ENCODE peak calls at places on chromosomes 2 and 18, in eight cellular contexts. V is HepG2, Q is stomach, T is breast epithelium, Z is HL-60, D is transverse colon, C is sigmoid colon, B is GM23338. E is an unnamed sample.

GRCh38 chr2:171158790-171159325 is 1.8 kb downstream of the TLK1 start:
- DNase-seq in D (no peak), V (no peak), B (no peak), Z (no peak), T (no peak), C (no peak), Q (no peak), E (no peak)

GRCh38 chr2:151860210-151860609 is 32.0 kb upstream of the ARL5A start:
- DNase-seq in B (no peak), Z (no peak), V (no peak), T (no peak), C (no peak), Q (no peak), D (no peak), E (no peak)

GRCh38 chr2:38154395-38154794 is 78.4 kb upstream of the CYP1B1 start:
- DNase-seq in C (no peak), T (no peak), V (no peak), D (no peak), Q (no peak), Z (no peak), B (no peak), E (no peak)

GRCh38 chr2:167750675-167751074 is 496.7 kb downstream of the STK39 start:
- DNase-seq in V (no peak), T (no peak), Z (no peak), B (no peak), D (no peak), Q (no peak), C (no peak), E (no peak)

GRCh38 chr2:156565066-156565710 is 129.0 kb downstream of the GPD2 start:
- DNase-seq in V (no peak), T (no peak), Q (no peak), D (no peak), B (peak), C (no peak), Z (no peak), E (no peak)

GRCh38 chr18:67500512-67500911 is 16.0 kb downstream of the DSEL start:
- DNase-seq in Q (no peak), D (no peak), T (no peak), C (no peak), Z (no peak), V (no peak), B (no peak), E (no peak)

GRCh38 chr2:97755491-97755890 is 42.1 kb downstream of the ZAP70 start:
- DNase-seq in Z (no peak), C (no peak), B (no peak), V (no peak), D (no peak), T (no peak), Q (no peak), E (no peak)

GRCh38 chr2:84925336-84925723 is 19.9 kb downstream of the TMSB10 start:
- DNase-seq in C (peak), D (no peak), Z (no peak), B (no peak), V (no peak), T (no peak), Q (no peak), E (peak)

GRCh38 chr2:221524158-221524557 is 47.9 kb downstream of the EPHA4 start:
- DNase-seq in V (no peak), B (no peak), Z (no peak), C (no peak), T (no peak), D (no peak), Q (no peak), E (no peak)

GRCh38 chr2:8669157-8669852 is 12.6 kb upstream of the ID2 start:
- DNase-seq in Z (no peak), T (peak), Q (no peak), C (no peak), D (no peak), B (no peak), V (no peak), E (no peak)

GRCh38 chr2:102801098-102801718 is 39.4 kb downstream of the TMEM182 start:
- DNase-seq in D (no peak), C (no peak), Q (no peak), T (no peak), Z (peak), B (peak), V (no peak), E (no peak)

GRCh38 chr2:134549104-134549503 is 169.7 kb downstream of the TMEM163 start:
- DNase-seq in Q (no peak), B (no peak), C (no peak), V (no peak), D (no peak), T (no peak), Z (no peak), E (no peak)

GRCh38 chr2:58484201-58484600 is 243.1 kb upstream of the FANCL start:
- DNase-seq in V (no peak), Z (no peak), Q (no peak), C (no peak), D (no peak), T (no peak), B (no peak), E (no peak)

GRCh38 chr2:10331033-10331701 is 28.5 kb downstream of the HPCAL1 start:
- DNase-seq in T (peak), V (no peak), Q (peak), D (peak), C (no peak), Z (peak), B (peak), E (peak)

GRCh38 chr2:142857247-142858154 is 20.0 kb upstream of the KYNU start:
- DNase-seq in Q (no peak), Z (no peak), C (no peak), T (no peak), B (no peak), D (no peak), V (no peak), E (no peak)

GRCh38 chr2:1972428-1972827 is 228.1 kb upstream of the PXDN start:
- DNase-seq in T (peak), D (no peak), C (peak), V (no peak), B (no peak), Q (no peak), Z (no peak), E (no peak)

GRCh38 chr2:183222751-183223150 is 98.5 kb downstream of the NUP35 start:
- DNase-seq in C (no peak), Z (no peak), B (no peak), V (no peak), D (no peak), T (no peak), Q (no peak), E (no peak)

GRCh38 chr18:69002233-69002632 is 204.4 kb downstream of the CCDC102B start:
- DNase-seq in C (no peak), V (peak), T (no peak), Z (no peak), D (no peak), B (peak), Q (no peak), E (no peak)

GRCh38 chr2:200454839-200455801 is 54.7 kb downstream of the KCTD18 start:
- DNase-seq in T (no peak), Q (no peak), Z (no peak), B (no peak), D (no peak), C (no peak), V (peak), E (no peak)

GRCh38 chr2:137208361-137208973 is 443.1 kb downstream of the THSD7B start:
- DNase-seq in V (peak), C (no peak), D (no peak), Z (no peak), T (no peak), Q (no peak), B (no peak), E (no peak)

GRCh38 chr2:238646803-238647202 is 201.1 kb upstream of the TWIST2 start:
- DNase-seq in Z (no peak), T (peak), D (no peak), Q (no peak), C (no peak), V (no peak), B (no peak), E (no peak)

GRCh38 chr2:26732446-26732845 is 31.6 kb upstream of the SLC35F6 start:
- DNase-seq in V (no peak), Q (no peak), Z (no peak), T (no peak), C (no peak), D (no peak), B (no peak), E (peak)

GRCh38 chr2:9675369-9676351 is 44.9 kb upstream of the YWHAQ start:
- DNase-seq in D (no peak), Z (no peak), Q (no peak), T (peak), C (no peak), B (peak), V (no peak), E (no peak)

GRCh38 chr18:63111549-63112402 is 207.8 kb downstream of the BCL2 start:
- DNase-seq in B (no peak), V (no peak), Z (peak), C (no peak), T (no peak), Q (no peak), D (no peak), E (no peak)

GRCh38 chr2:57890462-57890861 is 156.1 kb upstream of the VRK2 start:
- DNase-seq in T (no peak), B (no peak), V (no peak), C (no peak), Z (no peak), Q (no peak), D (no peak), E (no peak)

GRCh38 chr2:198259496-198259895 is 455.1 kb downstream of the PLCL1 start:
- DNase-seq in C (no peak), B (no peak), T (no peak), V (no peak), Q (no peak), Z (no peak), D (no peak), E (no peak)
- H3K4me3 ChIP-seq in C (no peak), B (no peak), T (no peak), V (no peak), Q (no peak), Z (no peak), D (no peak), E (no peak)

DNA sequence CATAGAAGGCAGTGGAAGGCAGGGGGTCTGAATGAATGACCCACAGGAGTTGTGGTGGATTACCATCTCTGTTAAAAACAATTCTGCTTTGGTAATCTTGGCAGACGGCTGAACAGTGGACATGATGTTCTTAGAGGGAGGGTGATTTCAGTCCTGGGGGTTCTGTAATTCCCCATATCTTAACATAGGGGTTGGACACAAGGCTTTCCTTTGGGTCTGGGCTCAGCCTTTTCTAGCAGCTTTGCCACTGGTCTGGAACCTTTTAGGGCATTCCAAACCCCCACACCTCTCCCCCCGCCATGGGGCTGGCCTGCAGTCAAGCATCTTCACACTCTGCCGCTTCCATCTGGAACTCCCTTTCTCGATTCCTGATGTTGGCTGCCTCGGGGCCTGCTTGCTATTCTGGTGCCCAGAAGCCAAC is 50.3 kb downstream of the RPL37A start:
- DNase-seq in B (no peak), T (peak), Z (no peak), Q (no peak), D (no peak), V (no peak), C (peak), E (no peak)
- TF ChIP-seq POLR2AphosphoS5 in B (no peak), T (no peak), Z (no peak), Q (no peak), D (no peak), V (no peak), C (no peak), E (no peak)

GRCh38 chr2:95525294-95526035 is 40.9 kb upstream of the TRIM43B start:
- DNase-seq in B (peak), D (peak), V (no peak), C (no peak), Q (peak), T (peak), Z (no peak), E (no peak)
- H3K4me3 ChIP-seq in B (peak), D (no peak), V (no peak), C (peak), Q (peak), T (peak), Z (no peak), E (peak)

DNA sequence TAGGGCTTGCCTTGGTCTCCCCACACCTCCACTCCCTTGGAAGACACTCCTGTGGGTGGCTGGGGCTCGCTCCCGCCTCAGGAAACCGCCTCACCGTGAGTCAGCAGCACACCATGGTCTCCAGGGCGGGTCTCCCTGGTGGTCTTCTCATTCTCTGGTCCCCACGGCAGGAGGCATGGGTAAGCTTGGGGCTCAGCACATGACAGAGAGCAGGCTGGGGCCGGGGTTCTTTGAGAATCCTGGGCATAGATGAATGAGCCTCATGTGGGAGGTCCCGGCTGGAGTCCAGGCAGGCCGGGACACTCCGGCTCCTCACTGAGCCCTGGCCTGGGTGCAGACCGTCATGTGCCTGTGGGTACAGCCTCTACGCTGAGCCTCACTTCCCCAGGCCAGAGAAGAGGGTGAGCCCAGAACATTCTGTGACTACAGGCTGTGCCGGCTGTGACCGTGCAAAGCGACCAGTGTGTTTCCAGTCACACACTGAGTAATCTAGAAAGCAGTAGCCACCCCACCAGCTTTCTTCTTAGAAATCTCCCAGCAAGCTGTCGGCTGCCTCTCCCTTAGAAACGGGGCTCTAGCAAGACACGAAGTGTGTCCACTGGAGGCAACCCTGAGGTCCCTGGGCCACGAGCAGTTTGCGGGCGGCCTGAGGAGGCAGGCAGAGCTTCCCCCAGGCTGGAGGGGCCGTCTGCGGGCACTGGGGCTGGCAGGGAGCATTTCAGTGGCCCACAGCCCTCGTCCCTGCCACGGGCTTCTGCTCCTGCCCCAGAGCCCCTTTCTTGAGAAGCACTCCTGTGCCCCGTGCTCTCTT is 93.1 kb downstream of the RHOB start:
- DNase-seq in Q (no peak), C (no peak), D (no peak), Z (no peak), T (no peak), V (no peak), B (no peak), E (peak)
- TF ChIP-seq POLR2AphosphoS5 in Q (no peak), C (no peak), D (no peak), Z (no peak), T (no peak), V (no peak), B (no peak), E (peak)

GRCh38 chr2:109294523-109294922 is 165.5 kb downstream of the SH3RF3 start:
- DNase-seq in B (no peak), C (no peak), T (no peak), Z (no peak), D (no peak), Q (no peak), V (no peak), E (no peak)

GRCh38 chr2:109290887-109291675 is 162.1 kb downstream of the SH3RF3 start:
- DNase-seq in D (no peak), Q (no peak), V (no peak), B (no peak), T (no peak), Z (no peak), C (peak), E (peak)

GRCh38 chr2:109289823-109290222 is 160.8 kb downstream of the SH3RF3 start:
- DNase-seq in V (no peak), C (no peak), Q (no peak), D (no peak), Z (no peak), B (peak), T (no peak), E (no peak)

GRCh38 chr2:109293663-109294062 is 164.7 kb downstream of the SH3RF3 start:
- DNase-seq in Z (no peak), D (no peak), T (no peak), Q (no peak), C (no peak), B (no peak), V (no peak), E (no peak)

GRCh38 chr2:109292377-109292776 is 163.4 kb downstream of the SH3RF3 start:
- DNase-seq in T (no peak), D (no peak), Q (no peak), C (no peak), B (no peak), Z (no peak), V (no peak), E (no peak)
- H3K4me3 ChIP-seq in T (no peak), D (no peak), Q (no peak), C (no peak), B (no peak), Z (no peak), V (no peak), E (no peak)

DNA sequence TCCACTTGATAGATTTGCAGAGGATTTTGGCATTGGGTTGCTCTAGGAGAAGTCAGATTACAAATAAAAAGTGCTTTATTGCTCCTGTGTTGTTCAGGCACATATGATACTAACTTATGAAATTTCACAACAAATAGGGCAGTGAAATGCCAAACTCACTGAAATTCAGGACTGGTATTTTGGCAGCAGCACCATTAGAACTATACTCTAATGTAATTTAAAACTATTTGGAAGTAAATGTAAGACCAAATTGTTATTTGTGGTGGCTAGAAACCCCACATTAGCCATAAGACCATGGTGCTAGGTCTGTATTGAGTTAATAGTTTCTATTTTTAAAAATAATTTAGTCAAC is 57.2 kb downstream of the SPTBN1 start:
- DNase-seq in D (no peak), Z (no peak), T (no peak), B (no peak), Q (no peak), V (no peak), C (no peak), E (no peak)
- TF ChIP-seq POLR2AphosphoS5 in D (no peak), Z (no peak), T (no peak), B (no peak), Q (no peak), V (no peak), C (no peak), E (no peak)

GRCh38 chr2:207473203-207473865 is 56.4 kb upstream of the CREB1 start:
- DNase-seq in V (peak), Z (peak), T (peak), C (no peak), D (no peak), B (peak), Q (peak), E (no peak)
- H3K4me3 ChIP-seq in V (no peak), Z (no peak), T (no peak), C (peak), D (no peak), B (no peak), Q (peak), E (no peak)

GRCh38 chr2:203440671-203441070 is 94.4 kb downstream of the RAPH1 start:
- DNase-seq in V (no peak), D (no peak), T (no peak), C (no peak), Z (no peak), B (no peak), Q (no peak), E (no peak)

GRCh38 chr2:203437516-203437915 is 97.6 kb downstream of the RAPH1 start:
- DNase-seq in Q (no peak), B (no peak), V (no peak), D (no peak), C (no peak), Z (no peak), T (no peak), E (no peak)

GRCh38 chr2:203441463-203441862 is 93.6 kb downstream of the RAPH1 start:
- DNase-seq in T (no peak), Z (no peak), C (no peak), Q (no peak), D (no peak), B (no peak), V (no peak), E (no peak)

GRCh38 chr2:203436496-203436895 is 98.6 kb downstream of the RAPH1 start:
- DNase-seq in V (no peak), D (no peak), T (no peak), C (no peak), B (no peak), Z (no peak), Q (no peak), E (no peak)

GRCh38 chr2:203438528-203438927 is 96.6 kb downstream of the RAPH1 start:
- DNase-seq in B (no peak), Q (no peak), D (no peak), T (no peak), Z (no peak), C (no peak), V (no peak), E (no peak)
- TF ChIP-seq POLR2AphosphoS5 in B (no peak), Q (no peak), D (no peak), T (no peak), Z (no peak), C (no peak), V (no peak), E (no peak)

GRCh38 chr2:11543337-11544216 is 9.7 kb downstream of the GREB1 start:
- DNase-seq in Z (no peak), T (no peak), Q (no peak), B (no peak), V (no peak), C (no peak), D (no peak), E (no peak)
- H3K4me3 ChIP-seq in Z (no peak), T (no peak), Q (no peak), B (no peak), V (peak), C (no peak), D (no peak), E (no peak)

GRCh38 chr2:180840641-180841040 is 139.8 kb upstream of the UBE2E3 start:
- DNase-seq in C (no peak), V (no peak), Z (no peak), Q (no peak), T (no peak), D (no peak), B (no peak), E (peak)
- TF ChIP-seq POLR2AphosphoS5 in C (no peak), V (no peak), Z (no peak), Q (no peak), T (no peak), D (no peak), B (no peak), E (no peak)

E was measured in spleen.